ENCODE peak calls at places on chromosomes 11 and 22, in four cellular contexts. One of them, this sample, is unnamed.
A peak's percentile ranks its signal among the peaks of the same experiment; 100 is the strongest.

GRCh38 chr11:17352925-17353227 is 1.3 kb downstream of the NCR3LG1 start:
- DNase-seq in LHCN-M2: peak; percentile 23
- DNase-seq in choroid plexus epithelial cell: peak; percentile 61
- DNase-seq in hippocampal formation: no peak
- DNase-seq in this sample: peak; percentile 71

GRCh38 chr22:39917776-39918493 is 17.1 kb downstream of the GRAP2 start:
- DNase-seq in choroid plexus epithelial cell: peak; percentile 66
- DNase-seq in hippocampal formation: no peak
- DNase-seq in LHCN-M2: no peak
- DNase-seq in this sample: no peak

GRCh38 chr11:14422052-14422813 is 63.2 kb upstream of the RRAS2 start:
- DNase-seq in hippocampal formation: peak; percentile 24
- DNase-seq in choroid plexus epithelial cell: peak; percentile 100
- DNase-seq in LHCN-M2: peak; percentile 100
- DNase-seq in this sample: peak; percentile 66

GRCh38 chr22:46275455-46276129 is 7.8 kb downstream of the TTC38 start:
- DNase-seq in LHCN-M2: no peak
- DNase-seq in hippocampal formation: no peak
- DNase-seq in choroid plexus epithelial cell: no peak
- DNase-seq in this sample: no peak

GRCh38 chr11:126914941-126915340 is 85.6 kb downstream of the KIRREL3 start:
- DNase-seq in choroid plexus epithelial cell: peak; percentile 1
- DNase-seq in LHCN-M2: no peak
- DNase-seq in hippocampal formation: no peak
- DNase-seq in this sample: no peak

GRCh38 chr11:94196363-94196762 is 67.7 kb downstream of the PANX1 start:
- DNase-seq in hippocampal formation: no peak
- DNase-seq in LHCN-M2: no peak
- DNase-seq in choroid plexus epithelial cell: no peak
- DNase-seq in this sample: no peak

GRCh38 chr22:27986937-27987336 is 67.9 kb upstream of the PITPNB start:
- DNase-seq in hippocampal formation: no peak
- DNase-seq in choroid plexus epithelial cell: no peak
- DNase-seq in LHCN-M2: no peak
- DNase-seq in this sample: no peak

GRCh38 chr22:40237788-40238424 is 60.2 kb downstream of the TNRC6B start:
- DNase-seq in choroid plexus epithelial cell: peak; percentile 17
- DNase-seq in hippocampal formation: no peak
- DNase-seq in LHCN-M2: peak; percentile 22
- DNase-seq in this sample: no peak

GRCh38 chr22:24867327-24868022 is 61.5 kb downstream of the SGSM1 start:
- DNase-seq in LHCN-M2: no peak
- DNase-seq in choroid plexus epithelial cell: no peak
- DNase-seq in hippocampal formation: no peak
- DNase-seq in this sample: no peak

GRCh38 chr11:35083181-35084061 is 55.5 kb upstream of the CD44 start:
- DNase-seq in LHCN-M2: peak; percentile 100
- DNase-seq in hippocampal formation: peak; percentile 16
- DNase-seq in choroid plexus epithelial cell: peak; percentile 99
- DNase-seq in this sample: peak; percentile 61

GRCh38 chr22:28855355-28856094 is 27.8 kb upstream of the ZNRF3 start:
- DNase-seq in hippocampal formation: peak; percentile 51
- DNase-seq in LHCN-M2: peak; percentile 58
- DNase-seq in choroid plexus epithelial cell: peak; percentile 88
- DNase-seq in this sample: peak; percentile 43

GRCh38 chr22:45586651-45587405 is 84.1 kb downstream of the FBLN1 start:
- DNase-seq in choroid plexus epithelial cell: no peak
- DNase-seq in hippocampal formation: no peak
- DNase-seq in LHCN-M2: no peak
- DNase-seq in this sample: no peak

GRCh38 chr22:19134874-19135273 is 3.8 kb downstream of the TSSK2 start:
- DNase-seq in LHCN-M2: no peak
- DNase-seq in choroid plexus epithelial cell: no peak
- DNase-seq in hippocampal formation: no peak
- DNase-seq in this sample: no peak

GRCh38 chr11:134412508-134413333 is 679 bp upstream of the B3GAT1 start:
- DNase-seq in LHCN-M2: no peak
- DNase-seq in choroid plexus epithelial cell: no peak
- DNase-seq in hippocampal formation: peak; percentile 94
- DNase-seq in this sample: peak; percentile 12

GRCh38 chr11:130945945-130946344 is 29.7 kb upstream of the SNX19 start:
- DNase-seq in choroid plexus epithelial cell: peak; percentile 59
- DNase-seq in LHCN-M2: peak; percentile 77
- DNase-seq in hippocampal formation: peak; percentile 17
- DNase-seq in this sample: peak; percentile 10

GRCh38 chr11:130528862-130529261 is 80.4 kb downstream of the ADAMTS15 start:
- DNase-seq in LHCN-M2: no peak
- DNase-seq in hippocampal formation: no peak
- DNase-seq in choroid plexus epithelial cell: no peak
- DNase-seq in this sample: no peak

GRCh38 chr22:27825174-27825573 is 23.6 kb upstream of the MN1 start:
- DNase-seq in hippocampal formation: no peak
- DNase-seq in LHCN-M2: no peak
- DNase-seq in choroid plexus epithelial cell: no peak
- DNase-seq in this sample: no peak

GRCh38 chr22:43455861-43456260 is 44.0 kb downstream of the MPPED1 start:
- DNase-seq in LHCN-M2: no peak
- DNase-seq in hippocampal formation: no peak
- DNase-seq in choroid plexus epithelial cell: no peak
- DNase-seq in this sample: no peak